ENCODE peak calls at places on chromosomes 16 and 17, in four cellular contexts. E, T, U and R are unnamed samples. For H3K27me3 and H3K4me1, the result is how much of the 10 kb centered on the place peaks cover.

GRCh38 chr16:50002190-50002589 is 22.8 kb upstream of the CNEP1R1 start:
- DNase-seq in E (no peak), T (no peak), U (no peak), R (no peak)

GRCh38 chr16:12942861-12943260 is 41.5 kb downstream of the SHISA9 start:
- DNase-seq in E (no peak), T (no peak), U (no peak), R (no peak)

GRCh38 chr17:7618608-7619007 is 3.9 kb upstream of the FXR2 start:
- DNase-seq in E (no peak), T (no peak), U (no peak), R (peak)

GRCh38 chr16:23452572-23453337 is at the start of gene COG7:
- DNase-seq in E (peak), T (peak), U (peak), R (peak)

GRCh38 chr17:69227536-69227935 is 1.1 kb downstream of the ABCA10 start:
- DNase-seq in E (no peak), T (no peak), U (no peak), R (no peak)

GRCh38 chr17:45087496-45087975 is 26.4 kb downstream of the NMT1 start:
- DNase-seq in E (no peak), T (peak), U (no peak), R (no peak)

GRCh38 chr17:30573603-30574175 is 96.5 kb downstream of the GOSR1 start:
- DNase-seq in E (no peak), T (no peak), U (no peak), R (no peak)

GRCh38 chr16:30621765-30622164 is 11.6 kb upstream of the ZNF689 start:
- DNase-seq in E (no peak), T (no peak), U (no peak), R (no peak)

DNA sequence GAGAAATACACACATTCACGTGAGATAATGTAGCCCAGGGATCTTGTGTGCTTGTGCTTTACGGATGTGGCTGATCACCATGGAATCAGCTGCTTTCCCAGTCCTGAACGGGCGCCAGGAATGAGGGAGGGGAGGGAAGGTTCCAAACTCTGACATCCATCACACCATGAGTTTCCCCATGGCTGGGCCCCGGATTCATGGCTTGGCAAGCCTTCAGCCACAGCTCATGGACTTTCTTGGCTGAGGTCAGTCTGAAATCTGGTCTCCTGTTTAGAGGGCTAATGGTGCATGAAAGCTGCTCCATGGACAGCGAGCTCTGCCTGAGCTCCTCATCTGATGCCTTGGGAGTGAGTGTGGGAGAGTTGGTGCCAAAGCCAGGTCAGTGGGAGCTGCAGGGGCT is 767.6 kb upstream of the EEF2KMT start:
- DNase-seq in E (no peak), T (no peak), U (no peak), R (no peak)
- H3K27me3 ChIP-seq in E (under half), T (under half), U (under half), R (under half)

DNA sequence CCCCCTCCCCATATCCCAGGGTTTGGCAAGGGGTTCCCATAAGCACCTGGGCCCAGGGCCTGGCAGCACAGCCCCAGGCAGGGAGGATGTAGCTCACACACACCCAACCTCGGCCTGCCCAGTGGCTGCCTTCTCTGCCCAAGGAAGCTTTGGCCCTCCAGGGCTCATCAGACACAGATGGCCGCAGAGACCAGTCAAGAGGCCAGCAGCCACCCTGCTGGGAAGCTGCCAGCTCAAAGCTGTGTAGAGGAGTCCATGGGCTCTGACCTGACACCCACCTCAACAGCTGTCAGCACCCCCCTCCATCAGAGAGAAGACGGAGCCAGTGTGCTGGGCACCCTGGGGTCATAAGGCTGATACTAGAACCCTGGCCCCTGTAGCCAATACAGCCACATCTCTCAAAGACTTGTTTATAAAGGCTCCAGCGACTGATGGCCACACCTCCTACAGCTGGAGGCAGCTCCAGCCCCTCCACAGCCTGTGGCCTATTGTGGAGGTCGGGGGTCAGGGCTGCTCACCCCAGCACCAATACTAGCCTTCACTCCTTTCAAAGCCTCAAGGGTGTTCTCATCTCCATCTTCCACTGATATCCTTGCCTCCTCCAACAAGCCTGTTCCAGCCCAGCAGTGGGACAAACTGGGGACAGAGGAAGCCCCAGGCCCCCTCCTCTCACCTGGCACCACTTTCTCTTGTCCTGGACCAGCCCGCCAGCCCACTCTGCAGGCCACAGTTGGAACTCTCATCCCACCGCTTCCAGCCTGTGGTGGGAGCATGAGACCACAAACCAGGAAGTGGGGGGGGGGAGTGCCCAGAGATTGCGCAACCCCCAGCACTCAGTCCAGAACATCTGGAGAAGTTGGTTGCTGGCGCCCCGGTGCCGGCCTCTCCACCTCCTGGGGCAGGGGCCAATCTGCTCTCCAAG is 2.2 kb upstream of the MPG start:
- DNase-seq in E (peak), T (peak), U (peak), R (peak)
- H3K4me1 ChIP-seq in E (under half), T (half or more), U (under half), R (under half)

GRCh38 chr17:60555786-60556185 is 29.7 kb upstream of the APPBP2 start:
- DNase-seq in E (no peak), T (no peak), U (no peak), R (no peak)
- H3K27me3 ChIP-seq in E (under half), T (under half), U (under half), R (under half)

GRCh38 chr16:9102379-9102778 is 10.9 kb downstream of the HAPSTR1 start:
- DNase-seq in E (no peak), T (no peak), U (peak), R (no peak)

GRCh38 chr16:9099131-9099625 is 7.7 kb downstream of the HAPSTR1 start:
- DNase-seq in E (no peak), T (no peak), U (no peak), R (no peak)

GRCh38 chr16:9105189-9105588 is 13.7 kb downstream of the HAPSTR1 start:
- DNase-seq in E (no peak), T (no peak), U (no peak), R (no peak)

GRCh38 chr16:9103546-9103945 is 12.1 kb downstream of the HAPSTR1 start:
- DNase-seq in E (no peak), T (no peak), U (no peak), R (no peak)

DNA sequence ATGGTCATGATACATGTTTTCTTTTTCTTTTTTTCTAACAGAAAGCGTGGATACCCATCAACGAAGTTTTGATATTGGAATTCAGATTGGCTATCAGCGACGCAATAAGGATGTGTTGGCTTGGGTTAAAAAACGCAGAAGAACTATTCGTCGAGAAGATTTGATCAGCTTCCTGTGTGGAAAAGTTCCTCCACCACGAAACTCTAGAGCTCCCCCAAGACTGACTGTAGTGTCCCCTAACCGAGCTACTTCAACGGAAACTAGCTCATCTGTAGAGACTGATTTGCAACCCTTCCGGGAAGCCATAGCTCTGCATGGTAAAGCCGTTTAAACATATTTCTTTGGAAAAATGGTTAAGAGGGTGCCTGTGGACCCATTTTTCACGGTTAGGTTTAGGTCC is 11.5 kb downstream of the HAPSTR1 start:
- DNase-seq in E (no peak), T (no peak), U (no peak), R (no peak)
- H3K4me1 ChIP-seq in E (half or more), T (half or more), U (under half), R (half or more)

DNA sequence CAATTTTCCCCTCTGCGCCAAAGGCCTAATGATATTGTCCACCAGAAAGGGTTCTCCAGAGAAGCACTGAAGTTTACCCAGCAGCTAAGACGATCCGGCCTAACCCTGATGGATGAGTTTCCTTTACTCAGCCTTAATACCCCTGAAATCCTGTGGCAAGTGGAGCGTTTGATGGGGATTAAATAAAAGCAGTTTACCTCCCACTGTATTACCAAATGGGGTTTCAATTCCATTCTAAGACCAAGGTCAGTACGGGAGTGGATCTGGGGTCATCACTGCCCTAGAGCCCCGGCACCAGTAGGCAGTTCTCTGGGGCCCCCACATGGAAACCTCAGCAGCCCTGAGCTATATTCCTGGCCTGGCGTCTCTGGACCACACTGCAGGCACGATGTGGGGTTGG is 97.1 kb upstream of the NOL11 start:
- DNase-seq in E (no peak), T (no peak), U (no peak), R (no peak)
- H3K27me3 ChIP-seq in E (under half), T (under half), U (under half), R (under half)

DNA sequence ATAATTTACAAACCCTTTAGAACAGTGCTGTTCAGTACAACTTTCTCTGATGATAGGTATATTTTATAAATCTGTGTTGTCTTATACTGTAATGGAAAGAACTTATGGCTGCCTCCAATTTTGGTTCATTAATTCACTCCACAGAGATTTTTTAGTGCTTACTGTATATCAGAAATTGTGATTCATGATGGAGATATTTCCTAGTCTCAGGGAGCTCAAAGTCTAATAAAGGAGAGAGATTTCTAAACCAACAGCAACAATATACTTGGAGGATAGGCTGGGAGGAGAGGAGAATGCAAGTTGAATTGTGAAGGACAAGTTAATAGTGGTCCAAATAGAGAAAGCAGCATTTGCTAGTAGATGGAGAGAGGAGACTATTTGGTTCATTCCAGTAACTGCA is 63.5 kb downstream of the TANC2 start:
- DNase-seq in E (no peak), T (no peak), U (no peak), R (no peak)
- H3K4me1 ChIP-seq in E (under half), T (under half), U (under half), R (under half)

GRCh38 chr17:73561066-73561465 is 83.2 kb downstream of the SDK2 start:
- DNase-seq in E (no peak), T (no peak), U (no peak), R (no peak)
- H3K27me3 ChIP-seq in E (under half), T (under half), U (under half), R (under half)

DNA sequence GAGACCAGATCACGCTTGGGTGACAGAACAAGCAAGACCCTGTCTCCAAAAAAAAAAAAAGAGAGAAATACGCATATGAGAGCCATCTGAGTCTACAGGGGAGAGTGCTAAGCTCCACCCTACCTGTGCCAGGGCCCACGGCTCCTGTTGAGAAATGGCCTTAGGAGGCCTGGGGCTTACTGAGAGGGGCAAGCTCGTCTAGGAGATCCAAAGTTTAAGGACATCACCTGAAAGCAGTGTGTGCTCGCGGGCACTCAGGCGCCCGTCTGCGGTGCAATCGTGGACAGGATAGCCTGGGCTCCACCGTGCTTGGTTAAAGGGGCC is 14.5 kb upstream of the BAIAP2 start:
- DNase-seq in E (no peak), T (no peak), U (no peak), R (no peak)
- H3K4me1 ChIP-seq in E (under half), T (under half), U (under half), R (half or more)

GRCh38 chr17:858941-859452 is 76.8 kb downstream of the MRM3 start:
- DNase-seq in E (no peak), T (no peak), U (no peak), R (no peak)
- H3K27me3 ChIP-seq in E (under half), T (under half), U (under half), R (under half)